ENCODE peak calls at places on chromosome 3, in five cellular contexts. O is H9, C is IMR-90, N is adrenal gland, I is PC-3. Q is an unnamed sample. For H3K4me1, the result is how much of the 10 kb centered on the place peaks cover.

GRCh38 chr3:45987368-45988099 is 8.1 kb downstream of the FYCO1 start:
- DNase-seq in O (no peak), C (peak), N (peak), I (no peak), Q (no peak)

GRCh38 chr3:157023211-157023610 is 136.7 kb downstream of the CCNL1 start:
- DNase-seq in O (no peak), C (no peak), N (no peak), I (no peak), Q (no peak)

GRCh38 chr3:66598168-66598567 is 97.3 kb upstream of the LRIG1 start:
- DNase-seq in O (no peak), C (peak), N (no peak), I (no peak), Q (no peak)

GRCh38 chr3:171187706-171188290 is 161.3 kb upstream of the SLC2A2 start:
- DNase-seq in O (no peak), C (peak), N (no peak), I (peak), Q (no peak)

GRCh38 chr3:125059488-125060245 is 3.9 kb upstream of the HEG1 start:
- DNase-seq in O (no peak), C (peak), N (no peak), I (peak), Q (no peak)

GRCh38 chr3:64266065-64266874 is 41.0 kb upstream of the PRICKLE2 start:
- DNase-seq in O (no peak), C (peak), N (peak), I (peak), Q (no peak)

GRCh38 chr3:140384028-140384771 is 293.7 kb upstream of the TRIM42 start:
- DNase-seq in O (no peak), C (no peak), N (peak), I (no peak), Q (no peak)

GRCh38 chr3:141446737-141447136 is 40.1 kb upstream of the RASA2 start:
- DNase-seq in O (no peak), C (no peak), N (no peak), I (no peak), Q (no peak)

GRCh38 chr3:24401811-24402185 is 92.9 kb downstream of the THRB start:
- DNase-seq in O (no peak), C (no peak), N (no peak), I (no peak), Q (no peak)

GRCh38 chr3:97940034-97940433 is 32.2 kb downstream of the RIOX2 start:
- DNase-seq in O (no peak), C (no peak), N (no peak), I (peak), Q (no peak)

GRCh38 chr3:124859025-124859424 is 28.1 kb downstream of the ITGB5 start:
- DNase-seq in O (no peak), C (peak), N (no peak), I (no peak), Q (no peak)

GRCh38 chr3:193301441-193301840 is 60.4 kb downstream of the PLAAT1 start:
- DNase-seq in O (no peak), C (no peak), N (no peak), I (peak), Q (no peak)

GRCh38 chr3:184885112-184885511 is 73.1 kb downstream of the VPS8 start:
- DNase-seq in O (no peak), C (no peak), N (no peak), I (no peak), Q (no peak)

GRCh38 chr3:184889312-184889904 is 77.4 kb downstream of the VPS8 start:
- DNase-seq in O (no peak), C (no peak), N (no peak), I (no peak), Q (no peak)

GRCh38 chr3:184880616-184881015 is 68.7 kb downstream of the VPS8 start:
- DNase-seq in O (no peak), C (peak), N (no peak), I (no peak), Q (no peak)

DNA sequence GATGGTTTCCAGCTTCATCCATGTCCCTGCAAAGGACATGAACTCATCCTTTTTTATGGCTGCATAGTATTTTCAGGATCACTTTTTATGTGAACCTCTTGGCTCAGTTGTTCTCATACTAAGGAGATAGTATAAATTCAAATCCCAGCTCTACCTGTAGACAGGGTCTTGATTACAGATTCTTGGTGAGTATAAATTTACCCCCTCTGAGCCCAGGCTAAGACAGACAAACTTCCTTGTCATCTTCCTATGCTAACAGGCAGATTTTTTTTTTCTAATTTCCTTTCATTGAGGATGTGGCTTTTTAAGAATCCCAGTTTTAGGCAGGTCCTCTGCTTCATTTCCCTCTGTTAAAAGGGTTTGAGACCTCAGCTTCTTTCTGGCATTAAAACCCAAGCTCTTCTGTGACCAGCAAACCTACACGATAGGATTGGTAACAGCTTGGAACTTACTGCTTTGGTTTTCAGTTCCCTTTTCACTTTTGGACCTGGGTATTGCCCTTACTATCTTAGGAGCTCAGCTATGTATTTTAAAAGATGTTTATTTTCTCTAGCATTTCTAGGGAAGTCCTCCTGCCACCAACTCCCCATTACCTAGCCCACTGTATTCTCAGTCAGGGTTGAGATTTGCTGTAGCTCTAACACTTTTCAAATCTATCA is 72.5 kb downstream of the VPS8 start:
- DNase-seq in O (no peak), C (no peak), N (no peak), I (no peak), Q (no peak)
- H3K4me1 ChIP-seq in O (under half), C (under half), N (under half), I (under half), Q (under half)

GRCh38 chr3:110413807-110414748 is 657.5 kb upstream of the NECTIN3 start:
- DNase-seq in O (no peak), C (peak), N (no peak), I (peak), Q (no peak)
- H3K27ac ChIP-seq in O (no peak), C (peak), N (peak), I (peak), Q (peak)

DNA sequence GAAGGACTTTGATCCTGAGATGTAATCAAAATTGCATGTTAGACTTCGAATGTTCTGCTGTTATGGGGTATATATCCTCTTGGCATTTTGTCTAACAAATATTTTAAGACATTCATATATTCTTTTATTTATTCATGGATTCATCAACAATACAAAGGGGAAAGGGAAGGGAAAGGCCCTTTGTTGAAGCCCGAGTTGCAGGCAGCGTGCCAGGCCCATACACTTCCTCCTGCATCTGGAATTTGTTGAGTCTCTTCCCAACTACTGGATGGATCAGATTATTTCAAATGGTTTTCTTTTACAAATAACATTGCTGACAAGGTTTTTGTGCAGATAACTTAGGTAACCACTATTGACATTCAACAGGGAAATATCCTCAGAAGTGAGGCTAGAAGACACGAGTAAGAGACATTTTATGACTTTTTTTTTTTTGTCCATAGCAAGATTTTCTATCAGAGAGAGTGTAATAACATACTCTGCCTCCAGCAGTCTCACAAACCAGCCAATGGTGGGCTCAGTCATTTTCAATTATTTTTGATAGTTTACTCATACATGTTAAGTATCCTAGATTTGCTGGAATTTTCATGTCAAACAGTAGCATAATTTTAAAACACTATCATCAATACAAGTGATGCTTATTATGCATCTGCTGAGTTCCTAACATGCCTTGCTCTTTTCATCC is 94.3 kb downstream of the RPL39L start:
- DNase-seq in O (no peak), C (no peak), N (no peak), I (no peak), Q (peak)
- TF ChIP-seq CTCF in O (peak), C (no peak), N (no peak), I (peak), Q (no peak)

GRCh38 chr3:56363720-56364119 is 104.5 kb downstream of the ERC2 start:
- DNase-seq in O (no peak), C (no peak), N (no peak), I (no peak), Q (no peak)

GRCh38 chr3:56357266-56357665 is 111.0 kb downstream of the ERC2 start:
- DNase-seq in O (peak), C (no peak), N (no peak), I (no peak), Q (no peak)

GRCh38 chr3:56364665-56365064 is 103.6 kb downstream of the ERC2 start:
- DNase-seq in O (no peak), C (no peak), N (no peak), I (no peak), Q (no peak)

GRCh38 chr3:56365905-56366640 is 102.2 kb downstream of the ERC2 start:
- DNase-seq in O (no peak), C (no peak), N (no peak), I (no peak), Q (no peak)

GRCh38 chr3:56361731-56362130 is 106.5 kb downstream of the ERC2 start:
- DNase-seq in O (no peak), C (no peak), N (no peak), I (no peak), Q (no peak)
- H3K4me1 ChIP-seq in O (under half), C (under half), N (under half), I (under half), Q (under half)

GRCh38 chr3:146145642-146146041 is 15.3 kb downstream of the PLOD2 start:
- DNase-seq in O (no peak), C (no peak), N (no peak), I (peak), Q (no peak)
- H3K27ac ChIP-seq in O (no peak), C (no peak), N (no peak), I (no peak), Q (no peak)

DNA sequence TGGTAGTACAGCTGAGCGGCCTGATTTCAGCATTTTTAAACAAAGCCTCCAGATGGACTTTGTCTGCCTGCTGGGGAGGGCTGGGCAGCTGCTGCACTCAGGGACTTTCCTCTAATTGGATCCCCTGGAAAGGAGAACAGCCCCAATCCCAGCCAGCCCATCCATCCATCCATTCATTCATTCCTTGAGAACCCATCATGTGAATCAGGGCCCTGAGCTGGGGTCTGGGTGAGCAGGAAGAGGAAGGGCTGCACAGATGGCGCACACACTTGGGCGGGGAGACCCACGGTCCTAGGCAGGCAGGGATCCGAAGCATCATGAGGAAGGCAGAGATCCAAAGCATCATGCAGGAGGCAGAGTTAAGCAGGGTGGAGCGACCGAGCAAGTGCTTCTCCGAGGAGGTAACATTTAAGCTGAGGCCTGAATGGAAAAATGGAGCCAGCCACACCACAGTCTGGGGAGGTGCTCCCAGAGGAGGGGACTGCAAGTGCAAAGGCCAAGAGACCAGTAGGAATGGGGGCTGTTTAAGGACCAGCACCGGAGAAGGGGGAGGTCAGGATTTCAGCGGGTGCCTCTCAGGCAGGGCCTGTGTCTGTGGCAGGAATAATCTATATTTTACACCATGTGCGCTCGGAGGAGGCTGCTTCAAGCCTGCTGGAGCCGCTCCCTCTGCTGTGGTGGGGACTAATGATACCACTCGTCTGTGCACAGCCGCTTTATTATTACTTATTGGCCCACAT is 45.6 kb downstream of the TPRA1 start:
- DNase-seq in O (no peak), C (no peak), N (no peak), I (no peak), Q (no peak)
- TF ChIP-seq CTCF in O (no peak), C (no peak), N (no peak), I (no peak), Q (no peak)

GRCh38 chr3:56801151-56801596 is 575 bp downstream of the ARHGEF3 start:
- DNase-seq in O (peak), C (no peak), N (no peak), I (peak), Q (no peak)

GRCh38 chr3:56799251-56799882 is 2.4 kb downstream of the ARHGEF3 start:
- DNase-seq in O (no peak), C (peak), N (peak), I (peak), Q (no peak)

GRCh38 chr3:56801597-56802410 is at the start of gene ARHGEF3:
- DNase-seq in O (peak), C (peak), N (peak), I (peak), Q (peak)

GRCh38 chr3:56802411-56802745 is 629 bp upstream of the ARHGEF3 start:
- DNase-seq in O (no peak), C (no peak), N (no peak), I (no peak), Q (no peak)

DNA sequence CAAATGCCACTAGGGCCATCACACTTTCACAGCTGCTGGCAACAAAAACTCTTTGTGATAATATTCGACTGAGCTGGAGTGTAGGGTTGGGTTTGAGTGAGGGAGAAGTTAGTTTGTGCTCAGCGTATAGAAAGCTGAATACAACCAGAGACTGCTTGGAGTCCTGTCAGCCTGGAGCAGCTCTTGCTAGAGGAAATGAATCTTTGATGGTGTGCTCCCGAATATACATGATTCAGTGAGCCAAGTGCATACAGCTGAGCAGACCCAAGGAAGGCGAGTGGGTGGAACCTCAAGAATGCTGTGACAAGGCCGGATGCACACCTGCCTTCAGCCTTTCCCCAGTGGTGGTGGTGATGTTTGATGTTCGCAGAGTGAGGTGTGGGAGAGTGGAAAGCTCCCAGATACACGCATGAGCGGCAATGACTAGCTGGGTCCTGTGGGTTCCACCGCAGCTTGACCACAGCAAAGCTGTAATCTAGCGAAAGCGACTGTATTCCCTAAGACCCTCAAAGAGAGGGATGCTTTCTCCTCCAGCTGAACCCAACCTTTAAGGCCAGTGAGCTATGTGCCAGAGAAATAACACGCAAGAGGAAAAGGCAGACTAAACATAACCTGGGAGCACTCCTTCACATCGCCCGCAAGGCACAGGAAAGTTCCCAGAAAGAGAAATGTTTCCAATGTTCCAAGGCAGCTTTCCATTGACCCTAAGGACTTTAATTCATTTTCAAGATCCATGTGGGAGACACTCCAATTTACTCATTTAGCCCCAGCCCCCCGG is 1.2 kb downstream of the ARHGEF3 start:
- DNase-seq in O (no peak), C (no peak), N (peak), I (peak), Q (no peak)
- H3K4me1 ChIP-seq in O (under half), C (under half), N (under half), I (under half), Q (half or more)

Q was measured in left ventricle myocardium inferior.